ENCODE peak calls at places on chromosomes 16 and 17, in four cellular contexts. I is H1, C is HepG2, J is GM12891. N is an unnamed sample.

GRCh38 chr16:10386517-10387377 is 886 bp downstream of the ATF7IP2 start:
- DNase-seq in I (no peak), C (peak), J (no peak), N (no peak)

GRCh38 chr17:7686221-7687071 is 844 bp downstream of the TP53 start:
- DNase-seq in I (peak), C (peak), J (no peak), N (peak)

GRCh38 chr17:75776399-75777242 is 8.0 kb upstream of the UNK start:
- DNase-seq in I (no peak), C (no peak), J (no peak), N (no peak)

GRCh38 chr16:50842589-50842988 is 100.7 kb downstream of the CYLD start:
- DNase-seq in I (peak), C (no peak), J (no peak), N (no peak)

GRCh38 chr17:31274252-31274651 is 22.8 kb downstream of the OMG start:
- DNase-seq in I (no peak), C (peak), J (no peak), N (no peak)

GRCh38 chr17:67528751-67529436 is 151.8 kb downstream of the PITPNC1 start:
- DNase-seq in I (peak), C (peak), J (no peak), N (no peak)

GRCh38 chr16:84759061-84759460 is 59.3 kb downstream of the USP10 start:
- DNase-seq in I (no peak), C (no peak), J (no peak), N (no peak)

GRCh38 chr16:54930034-54930938 is at the start of gene IRX5:
- DNase-seq in I (peak), C (no peak), J (no peak), N (peak)

GRCh38 chr17:76912585-76912984 is 44.4 kb downstream of the MGAT5B start:
- DNase-seq in I (no peak), C (no peak), J (no peak), N (no peak)

DNA sequence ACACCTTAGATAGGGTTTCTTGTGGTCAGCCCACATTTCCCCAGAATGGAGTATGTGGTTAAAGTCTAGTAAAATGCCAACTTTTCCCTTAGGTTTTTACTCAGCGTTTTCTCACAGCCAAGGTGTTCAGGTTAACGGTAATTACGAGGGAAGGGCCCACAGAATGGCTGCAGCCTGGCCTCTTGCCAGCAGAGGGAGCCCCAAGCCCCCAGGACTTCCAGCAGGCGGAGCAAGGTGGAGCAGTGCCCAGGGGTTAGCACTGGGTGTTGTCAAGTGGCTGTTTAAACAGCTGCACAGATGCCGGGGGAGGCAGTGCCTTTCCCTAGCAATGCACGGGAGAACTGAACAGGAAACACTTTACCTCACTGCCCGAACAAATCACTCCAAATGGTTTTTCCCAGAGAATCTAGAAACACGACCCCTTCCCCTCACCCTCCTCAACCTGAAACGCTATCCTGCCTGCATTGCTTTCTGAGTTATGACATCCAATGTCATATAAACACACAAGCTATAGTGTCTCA is 6.6 kb downstream of the PHB1 start:
- DNase-seq in I (peak), C (peak), J (peak), N (peak)
- TF ChIP-seq POLR2AphosphoS5 in I (no peak), C (no peak), J (no peak), N (no peak)

DNA sequence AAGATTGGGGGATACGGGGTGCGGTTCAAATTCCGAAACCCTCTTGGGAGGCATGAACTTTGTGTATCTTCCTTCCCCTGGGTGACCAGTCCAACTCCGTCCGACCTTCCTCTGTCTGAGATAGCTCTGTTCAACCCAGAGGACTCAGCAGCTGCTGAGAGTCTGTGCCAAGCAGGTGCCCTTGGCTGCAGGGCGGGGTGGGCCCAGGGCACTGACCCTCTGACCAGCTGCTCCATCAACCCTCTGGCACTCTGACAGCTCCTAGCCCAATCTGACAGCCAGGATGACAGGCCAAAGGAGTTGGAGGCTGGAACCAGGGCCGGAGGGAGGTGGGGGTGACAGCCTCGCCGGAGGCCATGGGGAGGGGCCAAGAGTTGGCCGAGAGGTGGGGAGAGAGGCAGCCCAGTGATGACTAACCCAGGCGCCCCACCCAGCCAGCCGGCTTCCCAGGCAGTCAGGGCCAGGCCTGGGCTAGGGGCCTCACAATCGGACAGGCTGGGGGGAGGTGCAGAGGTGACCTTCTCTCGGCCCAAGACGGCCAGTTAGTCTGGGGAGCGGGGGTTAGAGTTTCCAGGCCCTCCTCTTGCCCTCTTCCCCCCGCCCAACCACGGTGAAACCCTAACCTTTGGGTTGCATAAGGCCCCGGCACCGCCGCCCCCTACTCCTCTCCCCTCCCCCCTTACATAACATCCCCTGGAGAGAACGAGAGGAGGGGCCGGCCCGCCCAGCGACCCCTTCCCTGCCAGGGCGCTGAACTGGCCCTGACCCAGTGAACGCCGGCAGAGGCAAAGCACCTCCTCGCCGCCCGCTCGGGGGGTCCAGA is 5.0 kb upstream of the TLCD2 start:
- DNase-seq in I (peak), C (peak), J (no peak), N (no peak)
- TF ChIP-seq POLR2A in I (no peak), C (peak), J (no peak), N (no peak)

DNA sequence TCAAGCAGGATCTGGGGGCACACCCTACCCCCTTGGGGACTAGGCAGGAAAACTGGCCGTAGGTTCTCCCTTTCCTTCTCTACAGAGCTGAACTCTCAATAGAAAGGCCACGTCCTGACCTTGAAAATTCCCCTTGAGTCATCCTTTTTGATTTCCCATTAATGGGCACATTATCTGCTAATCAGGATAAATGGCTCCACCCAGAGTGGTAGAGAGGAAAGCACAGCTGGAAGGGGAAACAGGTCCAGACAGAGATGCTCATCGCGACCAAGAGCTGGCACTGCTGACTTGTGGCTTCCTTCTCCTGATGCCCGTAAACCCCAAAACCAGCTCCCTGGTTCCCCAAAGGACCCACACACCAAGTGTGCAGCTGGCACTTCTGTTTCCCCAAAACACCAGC is 206.5 kb upstream of the CDH5 start:
- DNase-seq in I (no peak), C (no peak), J (no peak), N (no peak)
- TF ChIP-seq TAF1 in I (no peak), C (no peak), J (no peak), N (no peak)

GRCh38 chr16:1534021-1535020 is 855 bp downstream of the TMEM204 start:
- DNase-seq in I (no peak), C (no peak), J (no peak), N (no peak)
- TF ChIP-seq POLR2AphosphoS5 in I (no peak), C (no peak), J (no peak), N (no peak)

N was measured in GM12892.